ENCODE peak calls at places on chromosomes 11 and 22, in four cellular contexts. One of them, this sample, is unnamed.

GRCh38 chr11:17386331-17387084 is 2.0 kb downstream of the KCNJ11 start:
- DNase-seq in SK-N-SH: peak
- DNase-seq in HepG2: peak
- DNase-seq in HCT116: peak
- DNase-seq in this sample: no peak

GRCh38 chr11:73758451-73758850 is 2.4 kb downstream of the RAB6A start:
- DNase-seq in SK-N-SH: no peak
- DNase-seq in HepG2: no peak
- DNase-seq in HCT116: no peak
- DNase-seq in this sample: no peak

GRCh38 chr11:129853508-129854228 is 38.0 kb downstream of the TMEM45B start:
- DNase-seq in HCT116: no peak
- DNase-seq in HepG2: peak
- DNase-seq in SK-N-SH: peak
- DNase-seq in this sample: peak

GRCh38 chr11:66543263-66544107 is 2.4 kb downstream of the ZDHHC24 start:
- DNase-seq in HepG2: no peak
- DNase-seq in SK-N-SH: peak
- DNase-seq in HCT116: no peak
- DNase-seq in this sample: no peak

GRCh38 chr11:123546515-123546914 is 107.9 kb downstream of the SCN3B start:
- DNase-seq in HepG2: no peak
- DNase-seq in SK-N-SH: no peak
- DNase-seq in HCT116: no peak
- DNase-seq in this sample: no peak

GRCh38 chr11:1072116-1072820 is 2.4 kb upstream of the MUC2 start:
- DNase-seq in HCT116: peak
- DNase-seq in HepG2: no peak
- DNase-seq in SK-N-SH: no peak
- DNase-seq in this sample: no peak

GRCh38 chr11:80702264-80702663 is 1261.4 kb upstream of the TENM4 start:
- DNase-seq in SK-N-SH: no peak
- DNase-seq in HCT116: no peak
- DNase-seq in HepG2: no peak
- DNase-seq in this sample: no peak

GRCh38 chr11:73743045-73743444 is 17.8 kb downstream of the RAB6A start:
- DNase-seq in HepG2: no peak
- DNase-seq in SK-N-SH: no peak
- DNase-seq in HCT116: no peak
- DNase-seq in this sample: no peak

GRCh38 chr11:33997473-33998347 is 53.8 kb upstream of the CAPRIN1 start:
- DNase-seq in HCT116: no peak
- DNase-seq in HepG2: no peak
- DNase-seq in SK-N-SH: peak
- DNase-seq in this sample: no peak

GRCh38 chr11:63869171-63869591 is 30.3 kb downstream of the MARK2 start:
- DNase-seq in HCT116: no peak
- DNase-seq in HepG2: no peak
- DNase-seq in SK-N-SH: no peak
- DNase-seq in this sample: no peak

GRCh38 chr11:1478011-1478410 is 8.6 kb downstream of the MOB2 start:
- DNase-seq in SK-N-SH: no peak
- DNase-seq in HCT116: no peak
- DNase-seq in HepG2: no peak
- DNase-seq in this sample: no peak

GRCh38 chr11:108854366-108854765 is 189.5 kb downstream of the DDX10 start:
- DNase-seq in HCT116: no peak
- DNase-seq in HepG2: no peak
- DNase-seq in SK-N-SH: no peak
- DNase-seq in this sample: no peak

GRCh38 chr11:45023065-45023365 is 72.3 kb upstream of the TP53I11 start:
- DNase-seq in HepG2: no peak
- DNase-seq in HCT116: no peak
- DNase-seq in SK-N-SH: no peak
- DNase-seq in this sample: no peak

GRCh38 chr11:85685820-85686459 is at the start of gene CCDC89:
- DNase-seq in HCT116: no peak
- DNase-seq in HepG2: peak
- DNase-seq in SK-N-SH: peak
- DNase-seq in this sample: peak

GRCh38 chr11:125376117-125376516 is 119.9 kb downstream of the FEZ1 start:
- DNase-seq in HepG2: no peak
- DNase-seq in SK-N-SH: no peak
- DNase-seq in HCT116: no peak
- DNase-seq in this sample: no peak

GRCh38 chr22:17121235-17122195 is at the start of gene TMEM121B:
- DNase-seq in SK-N-SH: peak
- DNase-seq in HCT116: no peak
- DNase-seq in HepG2: no peak
- DNase-seq in this sample: peak

GRCh38 chr11:17479284-17480214 is 2.9 kb upstream of the ABCC8 start:
- DNase-seq in HepG2: no peak
- DNase-seq in SK-N-SH: peak
- DNase-seq in HCT116: peak
- DNase-seq in this sample: peak

GRCh38 chr11:119426142-119426541 is 3.2 kb upstream of the THY1 start:
- DNase-seq in HCT116: no peak
- DNase-seq in HepG2: no peak
- DNase-seq in SK-N-SH: no peak
- DNase-seq in this sample: no peak

GRCh38 chr11:122159173-122159701 is 43.2 kb upstream of the BLID start:
- DNase-seq in SK-N-SH: peak
- DNase-seq in HepG2: no peak
- DNase-seq in HCT116: no peak
- DNase-seq in this sample: no peak

GRCh38 chr11:39570526-39570925 is 1888.9 kb downstream of the LRRC4C start:
- DNase-seq in HCT116: no peak
- DNase-seq in HepG2: no peak
- DNase-seq in SK-N-SH: no peak
- DNase-seq in this sample: no peak

GRCh38 chr11:76803023-76803422 is 19.9 kb downstream of the TSKU start:
- DNase-seq in HCT116: no peak
- DNase-seq in HepG2: no peak
- DNase-seq in SK-N-SH: no peak
- DNase-seq in this sample: no peak

GRCh38 chr11:128310676-128311445 is 276.5 kb downstream of the ETS1 start:
- DNase-seq in HCT116: no peak
- DNase-seq in SK-N-SH: no peak
- DNase-seq in HepG2: no peak
- DNase-seq in this sample: no peak

GRCh38 chr11:133047036-133047800 is 485.1 kb downstream of the OPCML start:
- DNase-seq in SK-N-SH: peak
- DNase-seq in HCT116: no peak
- DNase-seq in HepG2: no peak
- DNase-seq in this sample: no peak

GRCh38 chr11:68011046-68011943 is 1.2 kb downstream of the ALDH3B1 start:
- DNase-seq in SK-N-SH: no peak
- DNase-seq in HepG2: no peak
- DNase-seq in HCT116: no peak
- DNase-seq in this sample: no peak

GRCh38 chr22:44585559-44586121 is 87.6 kb upstream of the RTL6 start:
- DNase-seq in SK-N-SH: no peak
- DNase-seq in HepG2: no peak
- DNase-seq in HCT116: no peak
- DNase-seq in this sample: no peak

GRCh38 chr11:33620423-33621120 is 80.1 kb downstream of the C11orf91 start:
- DNase-seq in SK-N-SH: peak
- DNase-seq in HCT116: no peak
- DNase-seq in HepG2: no peak
- DNase-seq in this sample: no peak

GRCh38 chr11:125932301-125932700 is 13.5 kb upstream of the VSIG10L2 start:
- DNase-seq in HepG2: no peak
- DNase-seq in SK-N-SH: no peak
- DNase-seq in HCT116: no peak
- DNase-seq in this sample: no peak

GRCh38 chr11:78270993-78271392 is 82.3 kb downstream of the USP35 start:
- DNase-seq in SK-N-SH: no peak
- DNase-seq in HepG2: no peak
- DNase-seq in HCT116: no peak
- DNase-seq in this sample: no peak

GRCh38 chr11:61007971-61008896 is 36.8 kb downstream of the CD6 start:
- DNase-seq in HCT116: no peak
- DNase-seq in HepG2: no peak
- DNase-seq in SK-N-SH: peak
- DNase-seq in this sample: no peak

DNA sequence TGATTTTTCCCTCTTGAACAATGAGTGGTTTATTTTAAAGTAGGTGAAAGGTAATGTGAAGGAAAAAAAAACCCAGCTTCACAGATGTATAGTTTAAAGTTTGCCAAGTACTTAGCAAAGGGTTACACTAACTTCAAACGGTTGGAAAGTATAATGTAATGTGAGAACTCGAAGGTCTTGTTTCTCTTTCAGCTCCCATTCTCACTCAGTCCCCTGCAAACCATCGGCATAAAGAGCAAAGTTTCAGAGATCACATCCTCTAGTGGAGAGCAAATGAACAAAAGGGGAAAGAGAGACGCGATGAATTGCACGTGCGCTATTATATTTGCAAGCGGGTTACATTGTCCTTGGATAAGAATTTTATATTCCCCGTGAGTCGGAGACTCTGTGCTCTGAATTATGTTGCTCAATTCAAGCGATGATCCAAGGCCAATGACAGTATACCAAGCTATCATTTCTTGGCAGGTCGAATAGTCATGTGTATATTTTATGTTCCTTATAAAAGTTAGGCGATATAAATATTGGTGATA is 37.6 kb upstream of the BIRC3 start:
- DNase-seq in HepG2: peak
- DNase-seq in SK-N-SH: no peak
- DNase-seq in HCT116: no peak
- DNase-seq in this sample: peak
- TF ChIP-seq JUND in HepG2: peak
- TF ChIP-seq JUND in SK-N-SH: no peak
- TF ChIP-seq JUND in HCT116: no peak
- TF ChIP-seq JUND in this sample: no peak

GRCh38 chr11:111331711-111332479 is 33.5 kb downstream of the POU2AF3 start:
- DNase-seq in SK-N-SH: peak
- DNase-seq in HepG2: no peak
- DNase-seq in HCT116: no peak
- DNase-seq in this sample: no peak
- TF ChIP-seq JUND in SK-N-SH: peak
- TF ChIP-seq JUND in HepG2: no peak
- TF ChIP-seq JUND in HCT116: no peak
- TF ChIP-seq JUND in this sample: no peak

DNA sequence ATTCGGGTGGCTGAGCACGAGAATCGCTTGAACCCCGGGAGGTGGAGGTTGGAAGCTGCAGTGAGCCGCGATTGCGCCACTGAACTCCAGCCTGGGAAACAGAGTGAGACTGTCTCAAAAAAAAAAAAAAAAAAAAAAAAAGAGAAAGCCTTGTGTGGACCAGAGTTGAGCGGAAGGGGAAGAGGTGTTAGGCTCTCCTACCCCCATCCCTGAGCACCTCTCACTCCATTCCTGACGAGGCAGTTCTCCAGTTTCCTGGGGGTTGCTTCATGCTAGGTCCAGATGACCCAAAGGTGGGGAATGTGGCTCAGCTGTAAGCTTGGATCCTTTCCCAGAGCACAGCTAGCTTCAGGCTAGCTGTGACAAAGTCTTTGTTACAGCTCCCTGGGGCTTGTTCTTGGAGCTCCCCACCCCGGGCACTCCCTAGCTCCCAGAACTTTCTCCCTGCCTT is 8.8 kb upstream of the DNAL4 start:
- DNase-seq in HepG2: peak
- DNase-seq in SK-N-SH: no peak
- DNase-seq in HCT116: peak
- DNase-seq in this sample: peak
- TF ChIP-seq JUND in HepG2: no peak
- TF ChIP-seq JUND in SK-N-SH: no peak
- TF ChIP-seq JUND in HCT116: peak
- TF ChIP-seq JUND in this sample: no peak

GRCh38 chr22:21700822-21701221 is 34.8 kb downstream of the YPEL1 start:
- DNase-seq in HCT116: no peak
- DNase-seq in SK-N-SH: no peak
- DNase-seq in HepG2: no peak
- DNase-seq in this sample: no peak

GRCh38 chr22:21699643-21700042 is 33.8 kb downstream of the PPIL2 start:
- DNase-seq in HepG2: no peak
- DNase-seq in SK-N-SH: no peak
- DNase-seq in HCT116: no peak
- DNase-seq in this sample: no peak

GRCh38 chr22:21702700-21703683 is 32.6 kb downstream of the YPEL1 start:
- DNase-seq in SK-N-SH: no peak
- DNase-seq in HCT116: no peak
- DNase-seq in HepG2: no peak
- DNase-seq in this sample: no peak

GRCh38 chr22:21702094-21702493 is 33.5 kb downstream of the YPEL1 start:
- DNase-seq in HCT116: no peak
- DNase-seq in SK-N-SH: no peak
- DNase-seq in HepG2: no peak
- DNase-seq in this sample: no peak

DNA sequence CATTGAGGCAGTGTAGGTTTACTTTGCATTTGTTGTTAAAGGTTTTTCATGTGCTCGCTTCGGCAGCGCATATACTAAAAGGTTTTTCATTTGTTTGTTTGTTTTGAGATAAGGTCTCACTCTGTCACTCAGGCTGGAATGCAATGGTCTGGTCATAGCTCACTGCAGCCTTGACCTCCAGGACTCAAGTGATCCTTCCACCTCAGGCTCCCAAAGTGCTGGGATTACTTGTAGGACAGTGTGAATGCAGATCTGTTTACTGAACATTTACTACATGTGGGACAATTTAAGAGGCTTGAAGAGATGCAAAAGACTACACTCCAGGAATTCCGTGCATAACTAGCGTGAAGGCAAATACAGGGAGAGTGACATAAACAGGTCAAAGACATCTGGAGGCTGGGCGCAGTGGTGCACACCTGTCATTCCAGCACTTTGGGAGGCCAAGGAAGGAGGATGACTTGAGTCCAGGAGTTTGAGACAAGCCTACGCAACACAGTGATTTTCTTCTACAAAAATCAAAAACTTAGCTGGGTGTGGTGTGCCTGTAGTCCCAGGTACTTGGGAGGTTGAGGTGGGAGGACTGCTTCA is 34.1 kb downstream of the YPEL1 start:
- DNase-seq in HepG2: peak
- DNase-seq in HCT116: no peak
- DNase-seq in SK-N-SH: no peak
- DNase-seq in this sample: no peak
- TF ChIP-seq JUND in HepG2: no peak
- TF ChIP-seq JUND in HCT116: no peak
- TF ChIP-seq JUND in SK-N-SH: no peak
- TF ChIP-seq JUND in this sample: no peak

GRCh38 chr11:116694017-116694725 is 78.6 kb downstream of the BUD13 start:
- DNase-seq in SK-N-SH: peak
- DNase-seq in HCT116: no peak
- DNase-seq in HepG2: no peak
- DNase-seq in this sample: no peak
- TF ChIP-seq JUND in SK-N-SH: no peak
- TF ChIP-seq JUND in HCT116: no peak
- TF ChIP-seq JUND in HepG2: no peak
- TF ChIP-seq JUND in this sample: no peak

DNA sequence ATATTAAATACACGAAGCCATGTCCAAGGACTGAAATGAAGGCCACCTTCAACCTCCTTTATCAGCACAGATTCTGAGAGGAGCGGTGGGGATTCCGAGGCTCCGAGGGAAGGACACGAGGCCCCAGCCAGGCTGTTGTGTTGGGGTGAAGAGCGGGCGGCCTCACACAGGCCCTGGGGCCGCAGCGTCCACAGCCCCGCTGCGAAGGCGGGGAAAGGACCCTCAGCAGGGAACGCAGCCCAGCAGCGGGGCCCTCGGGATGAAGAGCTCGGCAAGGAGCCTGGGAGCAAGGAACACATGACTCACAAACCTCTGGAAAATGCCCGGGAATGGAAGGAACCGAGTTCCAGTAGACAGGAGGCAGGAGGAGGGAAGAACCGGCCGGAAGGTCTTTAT is 227.2 kb downstream of the BRD1 start:
- DNase-seq in SK-N-SH: no peak
- DNase-seq in HepG2: no peak
- DNase-seq in HCT116: no peak
- DNase-seq in this sample: no peak
- TF ChIP-seq JUND in SK-N-SH: no peak
- TF ChIP-seq JUND in HepG2: no peak
- TF ChIP-seq JUND in HCT116: no peak
- TF ChIP-seq JUND in this sample: no peak